ENCODE peak calls at places on chromosomes 5 and 9, in ten cellular contexts. M, A, J, X, N, V, Z, D, H and Y are unnamed samples.

GRCh38 chr5:74638776-74639537 is 1.6 kb downstream of the ENC1 start:
- DNase-seq in M (peak), A (no peak), J (no peak), X (peak), N (no peak), V (no peak), Z (no peak), D (no peak), H (no peak), Y (no peak)

GRCh38 chr5:154712518-154713437 is 42.4 kb upstream of the LARP1 start:
- DNase-seq in M (no peak), A (no peak), J (no peak), X (peak), N (no peak), V (no peak), Z (no peak), D (no peak), H (peak), Y (no peak)

GRCh38 chr9:25677301-25678146 is 720 bp downstream of the TUSC1 start:
- DNase-seq in M (peak), A (peak), J (peak), X (no peak), N (no peak), V (peak), Z (no peak), D (no peak), H (no peak), Y (peak)

GRCh38 chr9:121300283-121301119 is 32.5 kb downstream of the GSN start:
- DNase-seq in M (no peak), A (no peak), J (no peak), X (no peak), N (no peak), V (no peak), Z (no peak), D (no peak), H (no peak), Y (no peak)

GRCh38 chr5:150931368-150931965 is 26.7 kb upstream of the ZNF300 start:
- DNase-seq in M (no peak), A (no peak), J (no peak), X (no peak), N (no peak), V (no peak), Z (no peak), D (no peak), H (no peak), Y (no peak)

GRCh38 chr5:59819806-59820205 is 73.7 kb downstream of the PDE4D start:
- DNase-seq in M (peak), A (no peak), J (no peak), X (no peak), N (no peak), V (no peak), Z (no peak), D (no peak), H (no peak), Y (no peak)

GRCh38 chr5:59193616-59194319 is 610.9 kb downstream of the RAB3C start:
- DNase-seq in M (peak), A (no peak), J (peak), X (peak), N (no peak), V (no peak), Z (no peak), D (no peak), H (no peak), Y (peak)

GRCh38 chr5:135040331-135041144 is 6.5 kb upstream of the PITX1 start:
- DNase-seq in M (no peak), A (no peak), J (no peak), X (no peak), N (no peak), V (no peak), Z (no peak), D (no peak), H (no peak), Y (no peak)

GRCh38 chr5:141003791-141004601 is 37.7 kb downstream of the PCDHAC2 start:
- DNase-seq in M (no peak), A (no peak), J (no peak), X (peak), N (no peak), V (no peak), Z (no peak), D (no peak), H (no peak), Y (no peak)

GRCh38 chr9:97756991-97757390 is 59.9 kb upstream of the XPA start:
- DNase-seq in M (no peak), A (no peak), J (no peak), X (no peak), N (no peak), V (no peak), Z (no peak), D (no peak), H (no peak), Y (no peak)

GRCh38 chr9:132694144-132694543 is 23.9 kb downstream of the GTF3C4 start:
- DNase-seq in M (peak), A (no peak), J (no peak), X (no peak), N (peak), V (no peak), Z (no peak), D (no peak), H (no peak), Y (no peak)

GRCh38 chr5:79702606-79703380 is 13.2 kb downstream of the CMYA5 start:
- DNase-seq in M (peak), A (peak), J (peak), X (no peak), N (no peak), V (no peak), Z (no peak), D (peak), H (no peak), Y (no peak)

GRCh38 chr5:146745937-146746577 is 132.5 kb downstream of the PPP2R2B start:
- DNase-seq in M (no peak), A (no peak), J (no peak), X (no peak), N (no peak), V (no peak), Z (no peak), D (no peak), H (no peak), Y (no peak)

GRCh38 chr5:113508756-113509155 is 4.7 kb upstream of the YTHDC2 start:
- DNase-seq in M (no peak), A (no peak), J (no peak), X (no peak), N (no peak), V (no peak), Z (no peak), D (no peak), H (no peak), Y (no peak)

GRCh38 chr9:93612796-93613154 is 36.4 kb downstream of the PHF2 start:
- DNase-seq in M (no peak), A (no peak), J (no peak), X (no peak), N (no peak), V (no peak), Z (no peak), D (no peak), H (no peak), Y (no peak)

GRCh38 chr9:89870207-89870606 is 265.4 kb downstream of the GADD45G start:
- DNase-seq in M (no peak), A (no peak), J (no peak), X (no peak), N (no peak), V (no peak), Z (no peak), D (no peak), H (no peak), Y (no peak)

GRCh38 chr5:120806132-120806531 is 342.0 kb downstream of the PRR16 start:
- DNase-seq in M (peak), A (no peak), J (peak), X (no peak), N (no peak), V (no peak), Z (no peak), D (no peak), H (no peak), Y (no peak)

GRCh38 chr5:106014262-106014661 is 1656.5 kb downstream of the EFNA5 start:
- DNase-seq in M (no peak), A (no peak), J (no peak), X (no peak), N (no peak), V (no peak), Z (no peak), D (no peak), H (no peak), Y (no peak)

GRCh38 chr9:91163773-91164471 is 197.8 kb downstream of the AUH start:
- DNase-seq in M (no peak), A (no peak), J (no peak), X (no peak), N (no peak), V (no peak), Z (no peak), D (no peak), H (no peak), Y (no peak)

GRCh38 chr5:17203329-17204132 is 13.9 kb upstream of the BASP1 start:
- DNase-seq in M (peak), A (peak), J (no peak), X (peak), N (no peak), V (no peak), Z (no peak), D (no peak), H (peak), Y (no peak)

GRCh38 chr9:134408389-134408788 is 82.1 kb downstream of the RXRA start:
- DNase-seq in M (no peak), A (no peak), J (no peak), X (no peak), N (no peak), V (no peak), Z (no peak), D (no peak), H (no peak), Y (no peak)

GRCh38 chr9:21455320-21455719 is 15.1 kb downstream of the IFNA1 start:
- DNase-seq in M (peak), A (peak), J (no peak), X (peak), N (no peak), V (no peak), Z (no peak), D (no peak), H (peak), Y (peak)

GRCh38 chr5:154849791-154850201 is 607 bp downstream of the FAXDC2 start:
- DNase-seq in M (peak), A (no peak), J (peak), X (no peak), N (no peak), V (no peak), Z (no peak), D (no peak), H (no peak), Y (no peak)